ENCODE peak calls at places on chromosome 19, in five cellular contexts. W, C, F, L and X are unnamed samples.

GRCh38 chr19:48711106-48711662 is 8.3 kb downstream of the MAMSTR start:
- DNase-seq in W (no peak), C (no peak), F (no peak), L (no peak), X (no peak)

GRCh38 chr19:3188627-3189596 is 3.2 kb downstream of the NCLN start:
- DNase-seq in W (no peak), F (peak), L (no peak), C (no peak), X (no peak)

GRCh38 chr19:41407271-41407670 is 9.7 kb downstream of the BCKDHA start:
- DNase-seq in W (no peak), L (no peak), F (no peak), C (no peak), X (peak)

GRCh38 chr19:56367829-56368711 is 25.3 kb downstream of the ZNF582 start:
- DNase-seq in L (peak), W (peak), F (peak), C (peak), X (peak)

GRCh38 chr19:49746206-49746958 is 16.7 kb downstream of the TSKS start:
- DNase-seq in W (no peak), L (peak), C (peak), F (peak), X (no peak)

GRCh38 chr19:13277104-13277809 is 127.0 kb downstream of the IER2 start:
- DNase-seq in C (peak), W (peak), L (peak), F (peak), X (peak)

GRCh38 chr19:5850743-5851293 is 431 bp downstream of the FUT3 start:
- DNase-seq in W (peak), L (peak), F (peak), C (no peak), X (no peak)

GRCh38 chr19:8609210-8610040 is 1.1 kb downstream of the ADAMTS10 start:
- DNase-seq in C (peak), L (peak), F (peak), W (no peak), X (peak)

GRCh38 chr19:35318679-35319448 is 10.1 kb upstream of the CD22 start:
- DNase-seq in W (no peak), L (peak), C (no peak), F (peak), X (no peak)
- TF ChIP-seq CTCF in W (no peak), L (no peak), C (no peak), F (no peak), X (no peak)

DNA sequence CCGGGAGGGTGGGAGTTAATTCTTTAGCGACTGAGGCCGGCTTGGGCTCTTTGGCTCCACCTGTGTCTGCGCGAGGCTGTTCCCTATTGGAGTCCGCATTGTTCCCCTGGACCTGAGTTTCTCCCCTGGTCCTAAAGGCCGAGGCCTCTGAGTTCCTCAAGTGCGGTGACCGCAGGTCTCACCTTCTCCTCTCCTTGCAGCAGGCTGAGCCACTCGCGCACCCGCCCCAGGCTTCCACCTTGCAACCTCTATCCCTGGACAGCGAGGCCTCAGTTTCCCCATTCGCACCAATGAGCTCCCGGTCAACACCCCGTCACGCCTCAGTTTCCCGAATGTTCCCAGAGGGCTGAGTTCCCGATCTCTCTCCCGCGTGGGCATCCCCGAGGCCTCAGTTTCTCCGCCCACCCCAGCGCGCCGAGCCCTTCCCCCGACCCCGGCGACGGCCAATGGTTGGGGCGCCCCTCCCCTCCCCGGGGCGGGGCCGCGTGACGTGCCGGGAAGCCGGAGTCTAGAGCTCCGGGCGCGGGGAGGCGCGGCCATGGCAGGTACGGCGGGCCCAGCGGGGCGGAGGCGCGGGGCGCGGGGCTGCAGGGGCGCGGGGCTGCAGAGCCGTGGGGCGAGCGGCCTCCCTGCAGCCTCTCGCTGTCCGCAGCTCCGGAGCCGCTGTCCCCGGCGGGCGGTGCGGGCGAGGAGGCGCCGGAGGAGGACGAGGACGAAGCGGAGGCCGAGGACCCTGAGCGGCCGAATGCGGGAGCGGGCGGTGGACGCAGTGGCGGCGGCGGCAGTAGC is at the start of gene MPND:
- DNase-seq in C (peak), W (peak), F (peak), L (peak), X (peak)
- TF ChIP-seq CTCF in C (peak), W (no peak), F (no peak), L (peak), X (no peak)

GRCh38 chr19:35848919-35849505 is 3.3 kb downstream of the NPHS1 start:
- DNase-seq in C (no peak), L (no peak), W (no peak), F (no peak), X (no peak)

GRCh38 chr19:35848486-35848885 is 3.8 kb downstream of the NPHS1 start:
- DNase-seq in C (no peak), W (no peak), L (no peak), F (no peak), X (no peak)

GRCh38 chr19:35853038-35853756 is 893 bp upstream of the NPHS1 start:
- DNase-seq in W (no peak), C (no peak), F (no peak), L (no peak), X (no peak)

GRCh38 chr19:35852029-35852780 is at the start of gene NPHS1:
- DNase-seq in C (peak), F (no peak), W (peak), L (no peak), X (no peak)

GRCh38 chr19:35851213-35852028 is 883 bp downstream of the NPHS1 start:
- DNase-seq in L (no peak), W (peak), C (peak), F (no peak), X (no peak)
- TF ChIP-seq CTCF in L (no peak), W (no peak), C (peak), F (no peak), X (no peak)

GRCh38 chr19:38878575-38879399 is 712 bp upstream of the RINL start:
- DNase-seq in W (no peak), F (no peak), L (no peak), C (no peak), X (no peak)
- TF ChIP-seq CTCF in W (no peak), F (no peak), L (no peak), C (no peak), X (no peak)